ENCODE peak calls at places on chromosome 7, in seven cellular contexts. W is A172; Z is cardiac fibroblast; A is GM04504; U is activated CD8-positive, alpha-beta memory T cell treated with anti-CD3 and anti-CD28 coated beads, Interleukin-2, amount 50 U/mL, for 48 hours; N is immature natural killer cell; C is RCC 7860. Y is an unnamed sample.

GRCh38 chr7:20395494-20395893 is 64.8 kb downstream of the ITGB8 start:
- DNase-seq in W (no peak), Z (no peak), A (no peak), U (no peak), N (no peak), C (no peak), Y (no peak)

GRCh38 chr7:107982918-107983389 is 20.0 kb downstream of the LAMB1 start:
- DNase-seq in W (no peak), Z (peak; percentile 44), A (peak; percentile 84), U (no peak), N (no peak), C (no peak), Y (no peak)

GRCh38 chr7:155166108-155166507 is 96.0 kb downstream of the HTR5A start:
- DNase-seq in W (no peak), Z (no peak), A (no peak), U (no peak), N (no peak), C (no peak), Y (no peak)

GRCh38 chr7:4700577-4701235 is 18.6 kb downstream of the FOXK1 start:
- DNase-seq in W (peak; percentile 86), Z (peak; percentile 96), A (no peak), U (no peak), N (no peak), C (no peak), Y (peak; percentile 29)

GRCh38 chr7:120799813-120800483 is 58.0 kb downstream of the TSPAN12 start:
- DNase-seq in W (no peak), Z (no peak), A (no peak), U (no peak), N (no peak), C (no peak), Y (no peak)

GRCh38 chr7:117087639-117088396 is 134.5 kb downstream of the ST7 start:
- DNase-seq in W (no peak), Z (no peak), A (no peak), U (no peak), N (peak; percentile 2), C (no peak), Y (no peak)

GRCh38 chr7:70178787-70179186 is 580.5 kb downstream of the AUTS2 start:
- DNase-seq in W (peak; percentile 99), Z (no peak), A (no peak), U (no peak), N (no peak), C (no peak), Y (peak; percentile 53)

GRCh38 chr7:83947260-83947659 is 247.3 kb downstream of the SEMA3A start:
- DNase-seq in W (peak; percentile 12), Z (peak; percentile 7), A (no peak), U (no peak), N (no peak), C (peak; percentile 17), Y (peak; percentile 11)

GRCh38 chr7:130490888-130491771 is 755 bp upstream of the MEST start:
- DNase-seq in W (no peak), Z (peak; percentile 43), A (no peak), U (peak; percentile 79), N (no peak), C (no peak), Y (no peak)

GRCh38 chr7:16702433-16702832 is 51.1 kb upstream of the TSPAN13 start:
- DNase-seq in W (no peak), Z (peak; percentile 41), A (no peak), U (no peak), N (no peak), C (no peak), Y (no peak)

Y was measured in kidney glomerular epithelial cell.